ENCODE peak calls at places on chromosomes 7 and 10, in four cellular contexts. L, Y, O and B are unnamed samples.

GRCh38 chr10:3886666-3887251 is 101.8 kb upstream of the KLF6 start:
- DNase-seq in L (peak), Y (no peak), O (no peak), B (peak)

GRCh38 chr7:47956220-47956619 is 8.0 kb upstream of the PKD1L1 start:
- DNase-seq in L (no peak), Y (no peak), O (no peak), B (no peak)

GRCh38 chr7:32937344-32938174 is 19.7 kb upstream of the FKBP9 start:
- DNase-seq in L (peak), Y (peak), O (no peak), B (no peak)

GRCh38 chr10:77398986-77399755 is 238.4 kb downstream of the KCNMA1 start:
- DNase-seq in L (no peak), Y (no peak), O (no peak), B (no peak)

GRCh38 chr7:777679-778078 is 50.6 kb upstream of the PRKAR1B start:
- DNase-seq in L (no peak), Y (no peak), O (no peak), B (no peak)

GRCh38 chr7:104848386-104848990 is 165.5 kb upstream of the KMT2E start:
- DNase-seq in L (peak), Y (peak), O (no peak), B (no peak)

GRCh38 chr7:129517931-129518330 is 15.6 kb downstream of the SMKR1 start:
- DNase-seq in L (peak), Y (no peak), O (no peak), B (no peak)

GRCh38 chr7:133047321-133047720 is 34.6 kb downstream of the CHCHD3 start:
- DNase-seq in L (no peak), Y (no peak), O (no peak), B (no peak)

GRCh38 chr10:71727429-71728217 is 8.0 kb upstream of the C10orf105 start:
- DNase-seq in L (peak), Y (peak), O (peak), B (no peak)

GRCh38 chr10:84008878-84009277 is 130.4 kb upstream of the GHITM start:
- DNase-seq in L (peak), Y (no peak), O (peak), B (no peak)

GRCh38 chr10:103736763-103737162 is 118.6 kb downstream of the SH3PXD2A start:
- DNase-seq in L (no peak), Y (no peak), O (no peak), B (no peak)

GRCh38 chr7:98254951-98255610 is 3.0 kb upstream of the TECPR1 start:
- DNase-seq in L (no peak), Y (no peak), O (no peak), B (no peak)

GRCh38 chr10:130606001-130606405 is 469.8 kb downstream of the GLRX3 start:
- DNase-seq in L (no peak), Y (no peak), O (no peak), B (no peak)

GRCh38 chr10:101301111-101301731 is 52.7 kb upstream of the BTRC start:
- DNase-seq in L (peak), Y (no peak), O (no peak), B (peak)

GRCh38 chr7:26653430-26653911 is 210.9 kb downstream of the SKAP2 start:
- DNase-seq in L (no peak), Y (peak), O (no peak), B (peak)

GRCh38 chr7:157292770-157293412 is 43.9 kb upstream of the DNAJB6 start:
- DNase-seq in L (no peak), Y (no peak), O (no peak), B (no peak)

GRCh38 chr10:123986736-123987135 is 95.1 kb upstream of the CPXM2 start:
- DNase-seq in L (no peak), Y (no peak), O (no peak), B (peak)

DNA sequence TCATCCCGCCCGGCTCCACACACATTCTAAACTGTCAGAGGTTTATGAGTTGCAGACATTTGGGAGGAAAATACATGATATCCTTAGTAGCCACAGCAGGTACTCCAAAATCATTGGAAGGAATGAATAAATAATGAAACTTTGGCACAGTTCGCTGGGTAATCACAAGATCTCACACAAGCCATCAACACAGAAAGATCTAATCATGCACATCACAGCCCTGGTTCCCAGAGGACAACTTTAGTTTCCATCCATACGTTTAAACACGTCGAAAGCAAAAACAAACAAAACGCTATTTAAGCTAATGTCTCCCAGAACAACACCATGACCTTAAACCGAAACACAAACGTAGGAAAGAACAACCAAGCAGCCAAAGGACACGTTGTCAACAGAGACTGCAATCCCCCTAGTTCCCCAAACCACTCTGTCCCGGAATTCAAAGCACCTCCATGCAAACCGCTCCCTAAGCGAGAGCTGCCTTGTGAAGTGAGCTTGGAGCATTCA is 12.3 kb downstream of the SVIL start:
- DNase-seq in L (no peak), Y (no peak), O (no peak), B (no peak)
- H3K27ac ChIP-seq in L (no peak), Y (no peak), O (no peak), B (no peak)

GRCh38 chr7:42087616-42088015 is 149.4 kb downstream of the GLI3 start:
- DNase-seq in L (no peak), Y (no peak), O (no peak), B (no peak)
- H3K27ac ChIP-seq in L (no peak), Y (no peak), O (no peak), B (no peak)

DNA sequence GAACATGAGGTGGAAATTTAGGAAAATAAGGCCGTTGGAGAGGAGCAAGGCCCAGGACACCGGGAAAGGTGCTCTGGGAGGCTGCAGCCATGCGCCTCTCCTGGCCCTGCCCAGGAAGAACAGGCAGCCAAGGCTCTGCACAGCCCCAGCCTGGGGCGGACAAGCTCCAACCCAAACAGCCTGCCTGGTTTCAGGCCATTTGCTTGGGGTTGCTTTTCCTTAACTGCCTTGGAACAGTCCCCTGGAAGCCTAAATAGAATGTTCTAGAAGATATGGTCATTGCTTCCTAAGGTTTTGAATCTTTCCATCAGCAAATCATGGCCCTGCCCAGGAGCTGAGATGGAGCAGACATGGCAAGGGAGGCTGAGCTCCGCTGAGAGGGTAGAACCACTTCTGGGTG is 11.0 kb downstream of the VSTM4 start:
- DNase-seq in L (no peak), Y (no peak), O (no peak), B (no peak)
- H3K27ac ChIP-seq in L (no peak), Y (no peak), O (no peak), B (no peak)

DNA sequence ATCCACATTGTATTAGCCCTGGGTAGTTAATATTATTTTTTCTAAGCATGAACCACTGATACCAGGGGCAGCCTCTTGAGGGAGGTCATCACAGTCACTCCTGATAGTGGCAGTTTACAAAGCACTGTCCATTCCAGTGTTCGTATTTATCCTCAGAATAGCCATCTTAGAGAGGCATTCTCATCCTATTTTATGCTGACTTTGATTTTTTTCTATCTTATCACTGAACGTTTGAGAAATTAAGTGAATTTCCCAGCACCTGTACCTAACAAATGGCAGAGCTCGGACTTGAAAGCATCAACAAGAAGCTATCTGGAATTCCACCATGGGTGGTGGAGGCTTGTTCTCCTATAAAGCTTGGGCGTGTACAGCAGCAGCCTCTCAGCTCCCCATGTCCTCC is 26.1 kb upstream of the MGAM2 start:
- DNase-seq in L (no peak), Y (no peak), O (no peak), B (no peak)
- H3K27ac ChIP-seq in L (no peak), Y (no peak), O (no peak), B (no peak)

GRCh38 chr10:92757066-92757716 is 67.4 kb downstream of the HHEX start:
- DNase-seq in L (peak), Y (peak), O (peak), B (no peak)

GRCh38 chr10:92758594-92758993 is 68.8 kb downstream of the HHEX start:
- DNase-seq in L (no peak), Y (no peak), O (no peak), B (no peak)

GRCh38 chr10:92757720-92758119 is 68.0 kb downstream of the HHEX start:
- DNase-seq in L (no peak), Y (no peak), O (no peak), B (no peak)

GRCh38 chr10:92755725-92756124 is 66.0 kb downstream of the HHEX start:
- DNase-seq in L (no peak), Y (no peak), O (no peak), B (no peak)

DNA sequence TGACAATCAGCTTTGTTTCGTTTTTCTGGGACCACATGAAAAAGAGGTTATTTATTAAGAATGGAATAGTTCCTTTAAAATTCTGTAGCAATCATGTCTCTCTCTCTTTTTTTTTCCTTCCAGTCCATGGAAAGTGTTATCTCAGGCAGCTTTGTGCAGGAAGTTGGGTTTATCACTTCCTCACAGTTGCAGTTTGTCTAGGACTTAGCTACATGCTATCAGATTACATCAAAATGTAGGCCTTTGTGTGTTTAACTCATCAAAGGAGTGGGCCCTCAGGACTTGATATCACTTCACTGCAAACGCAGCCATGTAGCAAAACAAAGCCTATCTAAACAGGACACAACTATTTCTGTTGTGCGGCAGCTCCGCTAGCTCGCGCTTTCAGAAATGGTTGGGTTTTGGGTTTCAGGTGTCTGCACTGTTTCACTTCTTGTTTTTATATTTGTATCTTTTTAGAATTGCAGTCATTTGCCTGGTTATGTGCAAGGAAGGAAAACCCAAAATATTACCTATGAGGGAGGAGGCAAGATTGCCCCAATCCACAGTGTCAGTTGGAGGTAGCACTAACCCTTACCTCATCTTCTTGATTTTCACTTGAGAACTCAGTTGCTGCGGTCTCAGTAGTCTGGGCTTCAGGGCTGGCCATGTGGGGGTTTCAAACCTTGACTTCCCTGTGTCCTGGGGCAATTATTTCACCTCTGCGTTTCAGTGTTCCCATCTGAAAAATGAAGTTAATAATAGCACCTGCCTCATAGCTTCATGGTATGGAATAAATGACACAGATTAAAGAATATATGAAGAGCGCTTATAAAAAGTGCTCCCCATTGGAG is 66.7 kb downstream of the HHEX start:
- DNase-seq in L (no peak), Y (peak), O (no peak), B (no peak)
- H3K27ac ChIP-seq in L (no peak), Y (peak), O (peak), B (no peak)

GRCh38 chr7:70408477-70408876 is 723.5 kb upstream of the GALNT17 start:
- DNase-seq in L (no peak), Y (no peak), O (no peak), B (no peak)

GRCh38 chr7:70410134-70410750 is 721.7 kb upstream of the GALNT17 start:
- DNase-seq in L (no peak), Y (peak), O (no peak), B (no peak)

GRCh38 chr7:70405241-70405640 is 726.7 kb upstream of the GALNT17 start:
- DNase-seq in L (no peak), Y (no peak), O (no peak), B (no peak)

GRCh38 chr7:70406419-70407189 is 725.3 kb upstream of the GALNT17 start:
- DNase-seq in L (no peak), Y (no peak), O (no peak), B (no peak)

DNA sequence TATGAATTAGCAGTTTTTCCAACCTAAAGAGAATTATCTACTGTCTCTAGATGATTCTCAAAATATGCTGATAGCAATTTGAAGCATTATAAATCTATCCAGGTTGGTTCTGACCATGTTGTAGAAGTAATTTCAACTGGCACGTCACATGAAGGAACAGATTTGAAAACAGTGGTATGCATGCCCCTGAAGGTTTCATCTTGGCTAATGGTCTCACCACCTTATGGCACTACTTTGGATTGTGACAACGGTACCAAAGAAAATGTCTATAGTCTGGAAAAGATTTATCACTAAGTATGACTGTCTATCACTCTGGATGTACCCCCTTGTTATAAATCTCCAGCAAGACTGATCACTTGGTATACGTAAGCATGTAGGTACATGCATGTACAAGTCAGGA is 723.1 kb upstream of the GALNT17 start:
- DNase-seq in L (no peak), Y (no peak), O (no peak), B (no peak)
- H3K27ac ChIP-seq in L (no peak), Y (no peak), O (no peak), B (no peak)

GRCh38 chr7:100433276-100433591 is 3.1 kb downstream of the PPP1R35 start:
- DNase-seq in L (no peak), Y (no peak), O (no peak), B (no peak)
- H3K27ac ChIP-seq in L (no peak), Y (peak), O (no peak), B (no peak)